ENCODE peak calls at places on chromosome 10, in six cellular contexts. M, H, P, I, U and D are unnamed samples.

GRCh38 chr10:5497289-5497688 is 2.1 kb downstream of the CALML5 start:
- DNase-seq in U (no peak), I (no peak), H (no peak), P (no peak), M (no peak), D (no peak)

GRCh38 chr10:118721005-118721876 is 33.5 kb downstream of the CACUL1 start:
- DNase-seq in H (peak), I (peak), P (peak), M (peak), U (peak), D (no peak)

GRCh38 chr10:89118091-89118490 is 89.0 kb downstream of the CH25H start:
- DNase-seq in H (no peak), I (no peak), U (no peak), M (peak), P (no peak), D (no peak)

GRCh38 chr10:88730864-88731263 is 24.8 kb downstream of the LIPK start:
- DNase-seq in M (no peak), P (no peak), H (no peak), I (no peak), U (no peak), D (no peak)

GRCh38 chr10:87590705-87591588 is 68.7 kb upstream of the PAPSS2 start:
- DNase-seq in H (no peak), I (no peak), U (peak), P (no peak), M (no peak), D (no peak)

GRCh38 chr10:642186-642890 is 47.1 kb downstream of the DIP2C start:
- DNase-seq in H (no peak), U (no peak), M (no peak), P (no peak), I (no peak), D (no peak)

GRCh38 chr10:25786181-25786580 is 147.8 kb upstream of the MYO3A start:
- DNase-seq in U (no peak), I (no peak), H (peak), P (no peak), M (no peak), D (no peak)

GRCh38 chr10:71765176-71765906 is 8.0 kb downstream of the VSIR start:
- DNase-seq in P (no peak), I (no peak), M (no peak), U (peak), H (no peak), D (no peak)

GRCh38 chr10:113631680-113632079 is 32.2 kb downstream of the NRAP start:
- DNase-seq in U (no peak), M (no peak), H (no peak), I (no peak), P (no peak), D (no peak)

GRCh38 chr10:115982526-115982925 is 290.5 kb downstream of the GFRA1 start:
- DNase-seq in H (no peak), I (no peak), P (no peak), U (no peak), M (no peak), D (no peak)

GRCh38 chr10:70845261-70845660 is 29.5 kb downstream of the SGPL1 start:
- DNase-seq in P (no peak), M (no peak), H (no peak), U (no peak), I (no peak), D (no peak)

GRCh38 chr10:22103701-22104100 is 100.2 kb upstream of the DNAJC1 start:
- DNase-seq in P (no peak), H (no peak), I (no peak), U (no peak), M (no peak), D (no peak)

GRCh38 chr10:132461683-132462231 is 64.8 kb downstream of the PWWP2B start:
- DNase-seq in I (no peak), M (no peak), U (no peak), H (no peak), P (no peak), D (no peak)

GRCh38 chr10:50624866-50625491 is 1.2 kb upstream of the SGMS1 start:
- DNase-seq in P (peak), I (peak), U (peak), H (peak), M (peak), D (no peak)

GRCh38 chr10:27986831-27987230 is 12.0 kb downstream of the ODAD2 start:
- DNase-seq in P (no peak), H (no peak), U (no peak), I (no peak), M (no peak), D (no peak)